ENCODE peak calls at places on chromosome 13, in four cellular contexts. X is CD4-positive, alpha-beta T cell; C is fibroblast of villous mesenchyme; Q is HCT116. Z is an unnamed sample.

GRCh38 chr13:113558461-113558860 is 26.1 kb upstream of the TFDP1 start:
- DNase-seq in X (no peak), C (no peak), Q (no peak), Z (no peak)

GRCh38 chr13:41631296-41631965 is 174.1 kb downstream of the RGCC start:
- DNase-seq in C (peak; percentile 74), X (no peak), Q (no peak), Z (no peak)

GRCh38 chr13:47005761-47006414 is 109.0 kb upstream of the HTR2A start:
- DNase-seq in X (no peak), C (no peak), Q (no peak), Z (no peak)

GRCh38 chr13:98457053-98457452 is 119.9 kb downstream of the STK24 start:
- DNase-seq in X (no peak), Q (no peak), C (no peak), Z (no peak)

GRCh38 chr13:36163809-36164308 is 32.7 kb upstream of the DCLK1 start:
- DNase-seq in C (peak; percentile 55), X (no peak), Q (no peak), Z (no peak)

GRCh38 chr13:97141564-97142005 is 80.5 kb upstream of the MBNL2 start:
- DNase-seq in X (no peak), C (peak; percentile 87), Q (peak; percentile 90), Z (peak; percentile 48)

GRCh38 chr13:42247883-42248282 is 24.1 kb upstream of the AKAP11 start:
- DNase-seq in Q (no peak), C (no peak), X (no peak), Z (no peak)

GRCh38 chr13:35838356-35838755 is 292.8 kb downstream of the DCLK1 start:
- DNase-seq in X (no peak), C (peak; percentile 42), Q (peak; percentile 3), Z (no peak)

GRCh38 chr13:61795580-61795979 is 379.9 kb upstream of the PCDH20 start:
- DNase-seq in X (no peak), C (no peak), Q (no peak), Z (no peak)

GRCh38 chr13:109345433-109345941 is 440.9 kb downstream of the IRS2 start:
- DNase-seq in Q (no peak), C (peak; percentile 23), X (no peak), Z (no peak)

DNA sequence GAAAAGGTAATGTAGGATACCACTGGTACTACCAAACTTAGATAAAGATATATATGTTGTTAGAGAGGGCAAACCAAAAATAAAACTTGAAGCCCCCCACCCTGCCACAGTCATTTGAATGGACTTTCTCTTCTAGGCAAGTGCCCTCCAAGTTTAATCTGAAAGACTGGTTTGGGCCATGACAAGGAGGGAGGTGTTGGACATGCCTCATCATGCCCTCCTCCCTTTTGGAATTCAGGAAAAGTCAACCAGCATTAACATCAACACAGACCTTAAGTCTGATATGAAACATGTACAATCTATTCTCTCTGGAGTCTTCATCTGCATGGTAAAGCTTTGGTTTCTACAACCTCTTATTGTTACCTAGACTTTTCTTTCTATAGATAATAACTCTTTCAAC is 46.3 kb upstream of the GPR12 start:
- DNase-seq in C (no peak), X (no peak), Q (no peak), Z (no peak)
- TF ChIP-seq CTCF in C (no peak), X (no peak), Q (no peak), Z (no peak)

GRCh38 chr13:44972956-44973581 is 16.2 kb downstream of the NUFIP1 start:
- DNase-seq in X (no peak), Q (peak; percentile 18), C (peak; percentile 47), Z (no peak)
- TF ChIP-seq CTCF in X (peak; percentile 70), Q (peak; percentile 22), C (peak; percentile 47), Z (peak; percentile 85)

GRCh38 chr13:49446473-49446872 is 2.4 kb downstream of the SETDB2 start:
- DNase-seq in X (no peak), Q (no peak), C (no peak), Z (no peak)

GRCh38 chr13:49444517-49445395 is 682 bp downstream of the SETDB2 start:
- DNase-seq in C (peak; percentile 91), Q (no peak), X (no peak), Z (no peak)

GRCh38 chr13:49441846-49442245 is 2.0 kb downstream of the CAB39L start:
- DNase-seq in C (peak; percentile 67), X (no peak), Q (no peak), Z (no peak)

GRCh38 chr13:49443327-49443688 is 556 bp downstream of the CAB39L start:
- DNase-seq in X (no peak), Q (no peak), C (no peak), Z (no peak)

GRCh38 chr13:49443689-49444516 is at the start of the genes CAB39L and SETDB2:
- DNase-seq in X (peak; percentile 98), Q (peak; percentile 97), C (peak; percentile 98), Z (peak; percentile 93)
- TF ChIP-seq CTCF in X (peak; percentile 41), Q (peak; percentile 29), C (peak; percentile 33), Z (no peak)

GRCh38 chr13:74287672-74288169 is 153.5 kb upstream of the KLF12 start:
- DNase-seq in Q (no peak), C (peak; percentile 56), X (peak; percentile 79), Z (peak; percentile 47)
- TF ChIP-seq CTCF in Q (no peak), C (no peak), X (no peak), Z (no peak)